ENCODE peak calls at places on chromosomes 6 and 20, in seven cellular contexts. Q is HepG2, V is A549, N is tibial nerve, G is suprapubic skin, I is stomach, R is ovary. P is an unnamed sample.

GRCh38 chr6:165845488-165845887 is 182.4 kb upstream of the PDE10A start:
- DNase-seq in R (no peak), I (no peak), Q (no peak), N (no peak), G (no peak), V (no peak), P (no peak)

GRCh38 chr6:5749016-5749665 is 257.6 kb downstream of the NRN1 start:
- DNase-seq in R (no peak), Q (no peak), N (no peak), G (no peak), I (no peak), V (no peak), P (no peak)

GRCh38 chr6:105573556-105573955 is 170.7 kb upstream of the PREP start:
- DNase-seq in R (no peak), Q (no peak), V (no peak), N (no peak), G (no peak), I (no peak), P (no peak)

GRCh38 chr6:40933864-40934263 is 105.2 kb downstream of the UNC5CL start:
- DNase-seq in I (no peak), G (no peak), R (no peak), N (no peak), Q (no peak), V (no peak), P (no peak)

GRCh38 chr6:35077006-35077712 is 64.0 kb downstream of the TCP11 start:
- DNase-seq in V (no peak), G (peak; percentile 53), R (no peak), I (no peak), N (no peak), Q (no peak), P (peak; percentile 35)

GRCh38 chr6:149830731-149831379 is 33.3 kb downstream of the LRP11 start:
- DNase-seq in N (no peak), Q (no peak), R (no peak), V (no peak), I (no peak), G (no peak), P (no peak)

GRCh38 chr6:138538390-138539031 is 39.2 kb upstream of the NHSL1 start:
- DNase-seq in V (no peak), G (no peak), Q (peak; percentile 86), I (no peak), R (no peak), N (no peak), P (peak; percentile 70)

GRCh38 chr6:121748376-121748775 is 312.9 kb downstream of the GJA1 start:
- DNase-seq in N (no peak), Q (no peak), R (no peak), V (no peak), I (no peak), G (no peak), P (no peak)

GRCh38 chr20:10077081-10077471 is 42.3 kb downstream of the ANKEF1 start:
- DNase-seq in R (no peak), N (no peak), V (no peak), G (no peak), Q (no peak), I (no peak), P (no peak)

GRCh38 chr20:22411568-22412450 is 172.6 kb downstream of the FOXA2 start:
- DNase-seq in V (peak; percentile 97), N (peak; percentile 13), G (no peak), I (peak; percentile 51), Q (peak; percentile 96), R (no peak), P (peak; percentile 69)

GRCh38 chr20:61185841-61186601 is 66.0 kb upstream of the CDH4 start:
- DNase-seq in N (no peak), G (no peak), Q (no peak), R (no peak), V (peak; percentile 66), I (no peak), P (no peak)

GRCh38 chr6:137000825-137001224 is 43.9 kb downstream of the IL20RA start:
- DNase-seq in G (no peak), Q (no peak), V (no peak), R (no peak), N (no peak), I (no peak), P (no peak)

GRCh38 chr6:108684809-108685329 is 124.2 kb downstream of the FOXO3 start:
- DNase-seq in V (no peak), I (no peak), Q (no peak), R (no peak), N (no peak), G (no peak), P (no peak)

GRCh38 chr6:13711384-13711725 is 280 bp downstream of the RANBP9 start:
- DNase-seq in Q (no peak), G (peak; percentile 76), I (no peak), R (no peak), V (no peak), N (no peak), P (no peak)

GRCh38 chr6:4673861-4674260 is 102.3 kb upstream of the CDYL start:
- DNase-seq in G (no peak), Q (no peak), I (no peak), V (no peak), N (no peak), R (no peak), P (no peak)

GRCh38 chr20:17327185-17327780 is 100.4 kb downstream of the PCSK2 start:
- DNase-seq in R (no peak), G (no peak), N (no peak), I (no peak), Q (no peak), V (no peak), P (no peak)

GRCh38 chr6:13300649-13301590 is 27.4 kb downstream of the TBC1D7 start:
- DNase-seq in V (no peak), G (no peak), Q (peak; percentile 34), I (no peak), R (no peak), N (no peak), P (no peak)

GRCh38 chr6:131255434-131255833 is 120.2 kb downstream of the AKAP7 start:
- DNase-seq in G (no peak), Q (no peak), V (no peak), R (no peak), I (no peak), N (no peak), P (no peak)

GRCh38 chr6:122153530-122153929 is 245.9 kb upstream of the HSF2 start:
- DNase-seq in Q (no peak), V (no peak), N (no peak), R (no peak), I (no peak), G (no peak), P (no peak)

GRCh38 chr6:8462694-8463093 is 27.3 kb upstream of the SLC35B3 start:
- DNase-seq in V (no peak), I (no peak), G (no peak), R (no peak), Q (no peak), N (no peak), P (no peak)
- H3K27ac ChIP-seq in V (no peak overlapping the region), I (no peak overlapping the region), G (no peak overlapping the region), R (no peak overlapping the region), Q (no peak overlapping the region), N (no peak overlapping the region), P (no peak overlapping the region)

GRCh38 chr20:40443731-40444130 is 245.3 kb downstream of the MAFB start:
- DNase-seq in G (no peak), V (no peak), R (no peak), N (no peak), Q (no peak), I (no peak), P (no peak)

GRCh38 chr20:40438161-40438835 is 250.7 kb downstream of the MAFB start:
- DNase-seq in I (no peak), R (no peak), N (no peak), Q (no peak), G (no peak), V (no peak), P (no peak)

GRCh38 chr20:40446868-40447267 is 242.2 kb downstream of the MAFB start:
- DNase-seq in R (no peak), G (no peak), I (no peak), N (no peak), V (no peak), Q (no peak), P (no peak)

GRCh38 chr20:40441771-40442170 is 247.3 kb downstream of the MAFB start:
- DNase-seq in Q (no peak), R (no peak), G (no peak), N (no peak), I (no peak), V (no peak), P (no peak)

GRCh38 chr20:40442181-40442963 is 246.7 kb downstream of the MAFB start:
- DNase-seq in N (no peak), I (no peak), G (no peak), V (peak; percentile 5), R (no peak), Q (no peak), P (no peak)
- TF ChIP-seq EP300 in N (no peak), I (no peak), G (no peak), V (no peak), R (no peak), Q (no peak), P (no peak)

DNA sequence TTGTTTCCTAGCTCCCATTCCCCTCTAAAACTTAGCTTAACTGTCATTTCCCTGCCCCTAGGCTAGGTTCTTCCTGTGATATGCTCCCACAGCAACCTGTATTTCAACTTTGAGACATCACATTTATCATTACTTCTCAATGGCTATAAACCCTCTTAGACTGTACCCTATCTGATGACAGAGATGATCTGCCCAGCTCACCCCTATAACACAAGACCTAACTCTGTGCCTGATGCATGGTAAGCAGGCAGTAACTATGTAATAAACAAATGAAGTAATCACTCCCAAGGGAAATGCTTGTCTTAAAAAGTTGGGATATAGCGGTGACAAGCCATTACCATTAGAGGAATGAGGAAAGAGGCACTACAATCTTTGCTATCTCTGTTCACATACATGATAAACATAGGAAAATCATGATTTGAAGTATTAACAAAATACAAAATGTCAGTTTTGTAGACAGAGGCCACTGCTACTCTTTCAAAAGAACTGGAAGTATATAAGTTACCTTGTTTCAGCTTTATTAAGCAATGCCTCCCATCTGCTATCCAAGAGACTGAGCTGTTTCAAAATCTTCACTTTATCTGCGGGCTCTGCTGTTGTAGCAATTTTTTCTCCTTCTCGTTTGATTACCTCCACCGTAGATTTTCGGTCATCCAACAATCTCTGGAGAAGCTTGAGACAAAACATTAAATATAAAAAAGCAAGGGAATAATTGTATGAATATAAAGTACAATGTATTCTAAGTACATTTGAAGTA is 110.7 kb downstream of the DST start:
- DNase-seq in G (no peak), I (no peak), Q (no peak), R (no peak), V (no peak), N (no peak), P (no peak)
- H3K27ac ChIP-seq in G (no peak overlapping the region), I (no peak overlapping the region), Q (no peak overlapping the region), R (no peak overlapping the region), V (no peak overlapping the region), N (no peak overlapping the region), P (peak overlapping the region; percentile 45)

GRCh38 chr6:81774542-81774941 is 22.1 kb upstream of the TENT5A start:
- DNase-seq in I (no peak), R (no peak), V (no peak), G (no peak), N (no peak), Q (peak; percentile 86), P (no peak)

GRCh38 chr6:81770395-81770794 is 17.9 kb upstream of the TENT5A start:
- DNase-seq in I (no peak), V (no peak), R (no peak), Q (no peak), G (no peak), N (no peak), P (no peak)

GRCh38 chr6:81773887-81774286 is 21.4 kb upstream of the TENT5A start:
- DNase-seq in Q (no peak), N (no peak), G (no peak), R (no peak), I (no peak), V (no peak), P (no peak)

GRCh38 chr6:81769834-81770233 is 17.4 kb upstream of the TENT5A start:
- DNase-seq in G (no peak), Q (no peak), V (no peak), N (no peak), I (no peak), R (no peak), P (no peak)

GRCh38 chr6:81772741-81773140 is 20.3 kb upstream of the TENT5A start:
- DNase-seq in Q (no peak), V (no peak), N (no peak), I (no peak), R (no peak), G (no peak), P (no peak)
- TF ChIP-seq EP300 in Q (no peak), V (no peak), N (no peak), I (no peak), R (no peak), G (no peak), P (no peak)